ENCODE peak calls at places on chromosomes 3 and 15, in ten cellular contexts. B is stimulated activated CD8-positive, alpha-beta memory T cell treated with anti-CD3 and anti-CD28 coated beads, Interleukin-15, amount 100 ng/mL, for 4 hours; L is NCI-H526 treated with DMSO at 0.1 percent for 48 hours; Y is mucosa of descending colon; P is KG1; K is T-cell; W is neural crest cell; X is NCI-H1417 treated with DMSO at 0.1 percent for 48 hours; E is B cell; J is putamen. S is an unnamed sample.

GRCh38 chr3:108603689-108604088 is 14.2 kb downstream of the DZIP3 start:
- DNase-seq in B (no peak), L (no peak), Y (no peak), P (peak), K (no peak), W (no peak), X (no peak), E (peak), J (no peak), S (no peak)

GRCh38 chr3:42698911-42699230 is 3.7 kb downstream of the HHATL start:
- DNase-seq in B (no peak), L (no peak), Y (no peak), P (no peak), K (no peak), W (no peak), X (no peak), E (no peak), J (no peak), S (no peak)

GRCh38 chr15:48391950-48392349 is 60.7 kb downstream of the DUT start:
- DNase-seq in B (no peak), L (no peak), Y (no peak), P (no peak), K (no peak), W (no peak), X (no peak), E (no peak), J (no peak), S (no peak)

GRCh38 chr15:77974098-77974414 is 103.5 kb downstream of the TBC1D2B start:
- DNase-seq in B (no peak), L (no peak), Y (peak), P (no peak), K (no peak), W (no peak), X (no peak), E (no peak), J (peak), S (no peak)

GRCh38 chr3:194811118-194811517 is 125.4 kb downstream of the FAM43A start:
- DNase-seq in B (no peak), L (peak), Y (no peak), P (no peak), K (no peak), W (no peak), X (no peak), E (no peak), J (no peak), S (no peak)

GRCh38 chr3:37814547-37814946 is 47.1 kb upstream of the CTDSPL start:
- DNase-seq in B (no peak), L (no peak), Y (no peak), P (no peak), K (no peak), W (no peak), X (no peak), E (no peak), J (no peak), S (no peak)

GRCh38 chr15:82808634-82809041 is 790 bp upstream of the WHAMM start:
- DNase-seq in B (no peak), L (no peak), Y (peak), P (no peak), K (no peak), W (no peak), X (no peak), E (no peak), J (no peak), S (no peak)

GRCh38 chr15:43985976-43986375 is 159.2 kb downstream of the WDR76 start:
- DNase-seq in B (no peak), L (no peak), Y (no peak), P (no peak), K (no peak), W (no peak), X (no peak), E (no peak), J (no peak), S (no peak)

GRCh38 chr3:41205591-41205990 is 6.3 kb downstream of the CTNNB1 start:
- DNase-seq in B (no peak), L (no peak), Y (no peak), P (no peak), K (no peak), W (no peak), X (no peak), E (no peak), J (no peak), S (no peak)

GRCh38 chr3:149765762-149766334 is 13.6 kb upstream of the COMMD2 start:
- DNase-seq in B (no peak), L (no peak), Y (no peak), P (no peak), K (no peak), W (no peak), X (no peak), E (peak), J (peak), S (peak)

GRCh38 chr15:92909131-92909781 is 9.1 kb downstream of the CHD2 start:
- DNase-seq in B (no peak), L (no peak), Y (no peak), P (no peak), K (no peak), W (no peak), X (no peak), E (no peak), J (no peak), S (no peak)

GRCh38 chr3:24457719-24458118 is 36.9 kb downstream of the THRB start:
- DNase-seq in B (no peak), L (no peak), Y (no peak), P (no peak), K (no peak), W (no peak), X (no peak), E (no peak), J (no peak), S (no peak)

GRCh38 chr15:26065723-26066122 is 202.6 kb upstream of the ATP10A start:
- DNase-seq in B (no peak), L (no peak), Y (no peak), P (no peak), K (no peak), W (no peak), X (no peak), E (no peak), J (no peak), S (no peak)

GRCh38 chr3:184737063-184737462 is 25.2 kb upstream of the MAGEF1 start:
- DNase-seq in B (no peak), L (no peak), Y (no peak), P (no peak), K (no peak), W (no peak), X (no peak), E (no peak), J (no peak), S (no peak)

GRCh38 chr15:33492434-33493052 is 181.8 kb downstream of the RYR3 start:
- DNase-seq in B (no peak), L (no peak), Y (no peak), P (no peak), K (no peak), W (no peak), X (no peak), E (no peak), J (no peak), S (no peak)

GRCh38 chr3:15102256-15102655 is 3.3 kb upstream of the RBSN start:
- DNase-seq in B (no peak), L (no peak), Y (peak), P (no peak), K (no peak), W (no peak), X (no peak), E (no peak), J (peak), S (no peak)

GRCh38 chr3:24963762-24964625 is 464.1 kb upstream of the RARB start:
- DNase-seq in B (no peak), L (peak), Y (no peak), P (no peak), K (no peak), W (no peak), X (no peak), E (no peak), J (no peak), S (peak)

GRCh38 chr3:30524357-30525040 is 81.9 kb upstream of the TGFBR2 start:
- DNase-seq in B (no peak), L (no peak), Y (no peak), P (no peak), K (no peak), W (no peak), X (no peak), E (no peak), J (no peak), S (no peak)

GRCh38 chr3:2098398-2099027 is at the start of gene CNTN4:
- DNase-seq in B (no peak), L (peak), Y (peak), P (no peak), K (no peak), W (peak), X (peak), E (peak), J (peak), S (no peak)

GRCh38 chr15:33678606-33679005 is 289.7 kb upstream of the CHRM5 start:
- DNase-seq in B (no peak), L (no peak), Y (no peak), P (no peak), K (no peak), W (no peak), X (no peak), E (no peak), J (no peak), S (no peak)

GRCh38 chr3:48863122-48863521 is 15.4 kb upstream of the PRKAR2A start:
- DNase-seq in B (no peak), L (no peak), Y (no peak), P (no peak), K (no peak), W (no peak), X (no peak), E (no peak), J (no peak), S (no peak)

GRCh38 chr3:20111836-20112235 is 71.6 kb downstream of the KAT2B start:
- DNase-seq in B (no peak), L (no peak), Y (no peak), P (no peak), K (no peak), W (no peak), X (no peak), E (no peak), J (no peak), S (no peak)

GRCh38 chr3:120306519-120307455 is 21.8 kb upstream of the GPR156 start:
- DNase-seq in B (no peak), L (no peak), Y (no peak), P (no peak), K (no peak), W (no peak), X (no peak), E (no peak), J (no peak), S (no peak)

GRCh38 chr15:36284911-36285310 is 294.5 kb upstream of the CDIN1 start:
- DNase-seq in B (no peak), L (no peak), Y (no peak), P (no peak), K (no peak), W (no peak), X (no peak), E (no peak), J (no peak), S (peak)

GRCh38 chr3:16480861-16481569 is 32.5 kb downstream of the RFTN1 start:
- DNase-seq in B (no peak), L (no peak), Y (no peak), P (peak), K (no peak), W (no peak), X (no peak), E (peak), J (no peak), S (no peak)

GRCh38 chr3:377158-377561 is 180.6 kb downstream of the CHL1 start:
- DNase-seq in B (no peak), L (peak), Y (no peak), P (peak), K (no peak), W (no peak), X (no peak), E (peak), J (no peak), S (no peak)

GRCh38 chr3:64342940-64343691 is 117.8 kb upstream of the PRICKLE2 start:
- DNase-seq in B (no peak), L (no peak), Y (no peak), P (no peak), K (no peak), W (no peak), X (no peak), E (no peak), J (no peak), S (no peak)

GRCh38 chr15:31398677-31399260 is 72.1 kb downstream of the KLF13 start:
- DNase-seq in B (no peak), L (no peak), Y (peak), P (no peak), K (no peak), W (no peak), X (no peak), E (no peak), J (no peak), S (no peak)

GRCh38 chr15:67558502-67558901 is 16.0 kb downstream of the MAP2K5 start:
- DNase-seq in B (no peak), L (no peak), Y (no peak), P (no peak), K (no peak), W (no peak), X (no peak), E (no peak), J (no peak), S (no peak)

GRCh38 chr3:22594990-22595389 is 608.1 kb upstream of the UBE2E2 start:
- DNase-seq in B (no peak), L (no peak), Y (no peak), P (no peak), K (no peak), W (no peak), X (no peak), E (no peak), J (no peak), S (no peak)

GRCh38 chr3:66195347-66195783 is 25.4 kb upstream of the SLC25A26 start:
- DNase-seq in B (no peak), L (peak), Y (peak), P (no peak), K (no peak), W (peak), X (no peak), E (no peak), J (peak), S (peak)

GRCh38 chr3:72818092-72818721 is 30.0 kb downstream of the SHQ1 start:
- DNase-seq in B (no peak), L (no peak), Y (no peak), P (no peak), K (no peak), W (no peak), X (no peak), E (peak), J (peak), S (no peak)

GRCh38 chr3:141652349-141652748 is 85.7 kb upstream of the RNF7 start:
- DNase-seq in B (no peak), L (no peak), Y (no peak), P (no peak), K (no peak), W (no peak), X (no peak), E (no peak), J (no peak), S (no peak)

GRCh38 chr3:119395923-119396358 is 67.5 kb downstream of the TMEM39A start:
- DNase-seq in B (no peak), L (no peak), Y (no peak), P (no peak), K (no peak), W (no peak), X (no peak), E (no peak), J (no peak), S (no peak)

GRCh38 chr3:155211940-155212339 is 81.5 kb downstream of the STRIT1 start:
- DNase-seq in B (no peak), L (no peak), Y (no peak), P (no peak), K (no peak), W (no peak), X (no peak), E (no peak), J (no peak), S (no peak)

GRCh38 chr3:171552525-171552924 is 92.3 kb upstream of the TNIK start:
- DNase-seq in B (no peak), L (no peak), Y (no peak), P (no peak), K (no peak), W (no peak), X (no peak), E (no peak), J (no peak), S (no peak)

S was measured in GM04504.